ENCODE peak calls at places on chromosomes 5 and 9, in six cellular contexts. Y is colonic mucosa, L is progenitor cell of endocrine pancreas, C is GM12865, O is heart right ventricle, H is choroid plexus epithelial cell. U is an unnamed sample.

GRCh38 chr5:68547049-68547448 is 331.5 kb downstream of the PIK3R1 start:
- DNase-seq in Y (no peak), L (no peak), C (no peak), O (no peak), H (no peak), U (no peak)

GRCh38 chr9:131185924-131186323 is 60.5 kb downstream of the NUP214 start:
- DNase-seq in Y (no peak), L (no peak), C (no peak), O (no peak), H (no peak), U (no peak)

GRCh38 chr5:111635151-111635945 is 121.6 kb downstream of the NREP start:
- DNase-seq in Y (no peak), L (no peak), C (no peak), O (no peak), H (peak), U (no peak)

GRCh38 chr9:15824310-15824709 is 271.5 kb downstream of the CCDC171 start:
- DNase-seq in Y (no peak), L (no peak), C (no peak), O (no peak), H (peak), U (no peak)

GRCh38 chr5:16406630-16407029 is 59.0 kb downstream of the ZNF622 start:
- DNase-seq in Y (no peak), L (no peak), C (no peak), O (no peak), H (no peak), U (no peak)

GRCh38 chr9:124270504-124271335 is 13.0 kb downstream of the NEK6 start:
- DNase-seq in Y (peak), L (no peak), C (no peak), O (no peak), H (no peak), U (no peak)

GRCh38 chr9:79382468-79382867 is 189.3 kb upstream of the TLE4 start:
- DNase-seq in Y (no peak), L (no peak), C (no peak), O (no peak), H (no peak), U (no peak)

GRCh38 chr5:67166460-67166871 is 30.1 kb downstream of the CD180 start:
- DNase-seq in Y (peak), L (no peak), C (peak), O (peak), H (no peak), U (peak)

GRCh38 chr9:99807276-99807852 is 14.3 kb upstream of the NR4A3 start:
- DNase-seq in Y (peak), L (no peak), C (peak), O (peak), H (peak), U (peak)

GRCh38 chr5:181189962-181190710 is 14.9 kb downstream of the TRIM7 start:
- DNase-seq in Y (peak), L (peak), C (peak), O (no peak), H (no peak), U (peak)

GRCh38 chr9:129284607-129285291 is 106.7 kb upstream of the IER5L start:
- DNase-seq in Y (no peak), L (no peak), C (no peak), O (no peak), H (no peak), U (no peak)

GRCh38 chr9:35237303-35237702 is 75.5 kb downstream of the UNC13B start:
- DNase-seq in Y (peak), L (no peak), C (no peak), O (no peak), H (no peak), U (no peak)

GRCh38 chr5:112183103-112183634 is 235.9 kb downstream of the EPB41L4A start:
- DNase-seq in Y (no peak), L (no peak), C (no peak), O (no peak), H (peak), U (no peak)

GRCh38 chr9:77820293-77820954 is 172.3 kb upstream of the GNA14 start:
- DNase-seq in Y (no peak), L (no peak), C (no peak), O (no peak), H (peak), U (no peak)

GRCh38 chr9:20570756-20571155 is 51.5 kb downstream of the MLLT3 start:
- DNase-seq in Y (no peak), L (no peak), C (peak), O (no peak), H (peak), U (peak)

GRCh38 chr5:35815089-35815936 is 41.4 kb upstream of the IL7R start:
- DNase-seq in Y (peak), L (no peak), C (peak), O (no peak), H (peak), U (no peak)

GRCh38 chr9:135526730-135527571 is 5.7 kb downstream of the LCN1 start:
- DNase-seq in Y (no peak), L (no peak), C (no peak), O (no peak), H (no peak), U (no peak)

GRCh38 chr5:150846651-150847333 is 471 bp downstream of the IRGM start:
- DNase-seq in Y (peak), L (peak), C (peak), O (no peak), H (peak), U (peak)

GRCh38 chr5:173204185-173204979 is 30.6 kb downstream of the NKX2-5 start:
- DNase-seq in Y (peak), L (no peak), C (peak), O (no peak), H (peak), U (no peak)

GRCh38 chr9:20684865-20685696 is 1.0 kb downstream of the FOCAD start:
- DNase-seq in Y (no peak), L (no peak), C (peak), O (no peak), H (peak), U (no peak)

GRCh38 chr5:50958852-50959457 is 292.5 kb downstream of the PARP8 start:
- DNase-seq in Y (peak), L (no peak), C (peak), O (no peak), H (peak), U (no peak)

GRCh38 chr5:73280821-73281746 is 108.1 kb downstream of the TMEM174 start:
- DNase-seq in Y (no peak), L (no peak), C (no peak), O (no peak), H (peak), U (no peak)

GRCh38 chr5:6365142-6365976 is 13.0 kb downstream of the MED10 start:
- DNase-seq in Y (no peak), L (no peak), C (no peak), O (no peak), H (peak), U (no peak)

GRCh38 chr5:113488645-113489184 is 462 bp upstream of the MCC start:
- DNase-seq in Y (no peak), L (no peak), C (no peak), O (no peak), H (peak), U (no peak)

GRCh38 chr5:137101544-137101943 is 397.6 kb downstream of the SPOCK1 start:
- DNase-seq in Y (no peak), L (no peak), C (no peak), O (no peak), H (no peak), U (no peak)

GRCh38 chr5:52987711-52988329 is 1.3 kb upstream of the ITGA2 start:
- DNase-seq in Y (no peak), L (no peak), C (no peak), O (no peak), H (peak), U (no peak)

GRCh38 chr9:130264414-130265350 is 878 bp upstream of the HMCN2 start:
- DNase-seq in Y (no peak), L (no peak), C (no peak), O (no peak), H (no peak), U (no peak)

GRCh38 chr9:93907551-93908199 is 47.5 kb downstream of the BARX1 start:
- DNase-seq in Y (no peak), L (no peak), C (no peak), O (no peak), H (no peak), U (no peak)

GRCh38 chr5:10460252-10460906 is 18.7 kb downstream of the ROPN1L start:
- DNase-seq in Y (peak), L (no peak), C (no peak), O (peak), H (no peak), U (no peak)

GRCh38 chr5:143105216-143105905 is 298.1 kb downstream of the NR3C1 start:
- DNase-seq in Y (no peak), L (no peak), C (no peak), O (no peak), H (no peak), U (no peak)

GRCh38 chr5:157215826-157216167 is 35.2 kb downstream of the ITK start:
- DNase-seq in Y (no peak), L (no peak), C (peak), O (no peak), H (no peak), U (no peak)

GRCh38 chr5:10192309-10192708 is 57.4 kb downstream of the ATPSCKMT start:
- DNase-seq in Y (no peak), L (no peak), C (no peak), O (no peak), H (peak), U (no peak)

GRCh38 chr5:73274870-73275756 is 102.1 kb downstream of the TMEM174 start:
- DNase-seq in Y (no peak), L (no peak), C (no peak), O (peak), H (peak), U (no peak)

GRCh38 chr5:207599-207998 is 10.4 kb downstream of the CCDC127 start:
- DNase-seq in Y (no peak), L (no peak), C (no peak), O (no peak), H (no peak), U (no peak)

GRCh38 chr5:176793343-176793699 is 17.0 kb upstream of the UNC5A start:
- DNase-seq in Y (no peak), L (no peak), C (no peak), O (no peak), H (no peak), U (no peak)

GRCh38 chr9:121607434-121608248 is 43.8 kb upstream of the DAB2IP start:
- DNase-seq in Y (no peak), L (no peak), C (no peak), O (peak), H (no peak), U (no peak)

DNA sequence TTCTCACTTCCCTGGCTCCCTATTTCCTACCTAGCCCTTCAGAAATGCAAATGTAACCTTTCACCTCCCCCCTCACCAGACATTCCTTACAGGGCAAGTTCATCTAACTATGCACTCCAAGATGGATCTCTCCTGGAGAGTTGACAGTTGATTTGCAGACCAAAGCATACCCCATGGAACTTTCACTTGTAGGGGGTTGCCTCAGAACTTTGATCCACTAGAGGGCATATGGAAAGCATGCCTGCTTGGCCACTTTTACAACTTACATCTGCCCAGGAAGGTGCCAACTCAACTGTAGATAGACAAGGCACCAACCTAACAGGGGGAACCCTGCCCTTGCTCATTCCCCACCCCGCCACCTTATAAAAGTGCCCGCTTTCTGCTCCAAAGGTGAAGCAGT is 187.8 kb downstream of the NXNL2 start:
- DNase-seq in Y (no peak), L (no peak), C (no peak), O (no peak), H (peak), U (no peak)
- TF ChIP-seq CTCF in Y (no peak), L (no peak), C (no peak), O (peak), H (peak), U (no peak)

DNA sequence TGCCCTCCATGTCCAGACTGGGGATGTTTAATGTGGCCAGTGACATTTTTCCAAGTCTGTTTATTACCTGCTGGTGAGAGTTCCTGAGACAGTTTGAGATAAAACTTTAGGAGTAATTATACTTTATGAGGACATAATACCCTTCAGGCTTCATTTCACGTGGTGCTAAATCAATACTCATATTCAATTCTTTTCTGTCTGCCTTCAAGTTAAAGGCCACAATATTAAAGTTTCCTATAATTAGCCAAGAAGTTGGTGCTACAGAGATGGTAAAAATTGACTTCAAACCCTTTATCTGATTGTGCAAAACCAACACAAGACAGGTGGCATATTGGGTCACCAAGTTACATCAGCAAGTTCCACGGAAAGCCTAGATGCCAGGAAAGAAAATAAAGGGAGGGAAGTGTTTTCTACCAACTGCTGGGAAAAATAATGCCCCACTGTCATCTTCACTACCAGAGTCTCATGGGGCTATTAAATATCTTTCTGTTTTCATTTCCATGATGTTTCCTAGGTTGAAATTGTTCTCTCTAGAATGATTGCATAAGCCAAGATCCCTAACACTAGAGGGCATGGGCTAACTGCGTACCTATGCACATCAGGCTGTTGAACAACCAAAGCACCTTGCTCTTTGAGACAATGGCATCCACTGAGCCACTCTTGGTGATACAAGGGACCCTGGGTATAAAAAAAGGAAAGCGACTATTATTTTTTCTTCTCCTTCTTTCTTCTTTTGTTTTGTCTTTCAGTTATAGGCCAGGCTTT is 68.7 kb downstream of the INSYN2B start:
- DNase-seq in Y (no peak), L (no peak), C (no peak), O (no peak), H (no peak), U (no peak)
- TF ChIP-seq CTCF in Y (no peak), L (no peak), C (no peak), O (no peak), H (no peak), U (no peak)

GRCh38 chr9:98203153-98203552 is 10.7 kb upstream of the CORO2A start:
- DNase-seq in Y (no peak), L (no peak), C (no peak), O (no peak), H (no peak), U (no peak)
- TF ChIP-seq CTCF in Y (no peak), L (no peak), C (no peak), O (no peak), H (no peak), U (no peak)

GRCh38 chr9:33449715-33450114 is 2.3 kb upstream of the AQP3 start:
- DNase-seq in Y (no peak), L (no peak), C (no peak), O (no peak), H (no peak), U (no peak)

GRCh38 chr9:33446507-33447403 is 638 bp downstream of the AQP3 start:
- DNase-seq in Y (peak), L (no peak), C (peak), O (no peak), H (peak), U (peak)

GRCh38 chr9:33445941-33446506 is 1.4 kb downstream of the AQP3 start:
- DNase-seq in Y (no peak), L (no peak), C (no peak), O (no peak), H (no peak), U (no peak)

GRCh38 chr9:33448159-33448511 is 742 bp upstream of the AQP3 start:
- DNase-seq in Y (no peak), L (no peak), C (no peak), O (no peak), H (no peak), U (no peak)

GRCh38 chr9:33447404-33448158 is at the start of gene AQP3:
- DNase-seq in Y (peak), L (peak), C (peak), O (peak), H (peak), U (peak)
- TF ChIP-seq CTCF in Y (peak), L (peak), C (peak), O (peak), H (peak), U (no peak)

DNA sequence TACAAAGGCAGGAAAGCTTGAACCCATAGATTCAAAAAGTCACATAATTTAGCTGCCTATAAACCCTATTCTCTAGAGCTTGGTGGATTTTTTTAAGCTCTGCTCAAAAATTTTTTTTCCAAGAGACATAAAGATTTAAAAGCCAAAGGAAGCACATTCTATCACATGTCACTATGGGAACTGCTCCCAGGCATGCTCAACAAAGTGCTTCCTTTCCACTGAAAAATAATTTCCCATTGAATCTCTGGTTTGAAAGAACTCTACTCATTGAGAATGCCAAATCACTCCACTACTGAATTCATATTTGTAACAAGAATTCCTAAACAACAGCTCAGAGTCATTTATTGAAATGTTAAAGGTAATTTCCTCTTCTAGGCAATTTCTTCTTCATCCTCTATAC is 419.7 kb downstream of the CETN3 start:
- DNase-seq in Y (no peak), L (no peak), C (no peak), O (no peak), H (no peak), U (no peak)
- TF ChIP-seq CTCF in Y (no peak), L (no peak), C (no peak), O (no peak), H (no peak), U (no peak)

DNA sequence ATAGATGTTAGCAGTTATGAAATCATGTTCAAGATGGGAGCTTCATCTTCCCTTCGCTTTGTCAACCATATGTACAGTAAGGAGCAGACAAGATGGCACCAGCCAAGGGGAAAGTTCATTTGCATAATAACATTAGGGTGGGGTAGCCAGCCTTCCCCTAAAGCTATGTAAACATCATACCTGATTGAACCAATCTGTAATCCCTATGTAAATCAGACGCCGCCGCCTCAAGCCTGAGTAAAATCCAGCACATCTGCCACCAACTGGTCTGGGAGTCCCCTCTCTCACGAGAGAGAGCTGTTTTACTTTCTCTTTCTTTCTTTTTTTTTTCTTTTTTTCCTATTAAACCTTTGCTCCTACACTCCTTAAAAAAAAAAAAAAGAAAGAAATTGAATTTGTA is 30.8 kb upstream of the REEP2 start:
- DNase-seq in Y (peak), L (no peak), C (peak), O (no peak), H (no peak), U (peak)
- TF ChIP-seq CTCF in Y (no peak), L (no peak), C (no peak), O (no peak), H (no peak), U (no peak)

DNA sequence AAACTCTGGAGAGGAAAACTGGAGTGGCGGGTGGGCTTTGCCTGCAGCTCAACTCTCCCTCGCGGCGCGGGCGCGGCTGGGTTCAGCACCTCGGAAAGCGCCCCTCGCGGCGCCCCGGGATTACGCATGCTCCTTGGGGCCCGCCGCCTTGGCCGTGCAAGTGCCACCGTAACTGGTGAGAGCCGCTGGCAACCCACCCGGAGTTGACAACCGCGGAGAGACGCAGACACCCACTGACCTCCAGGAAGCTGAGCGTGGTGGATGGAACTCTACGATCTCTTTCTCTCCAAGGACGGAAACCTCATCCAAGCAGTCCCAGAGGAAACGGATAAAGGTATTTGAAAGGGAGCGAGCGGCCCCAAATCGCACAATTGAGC is 194 bp upstream of the RXFP3 start:
- DNase-seq in Y (peak), L (peak), C (peak), O (peak), H (peak), U (peak)
- TF ChIP-seq CTCF in Y (no peak), L (peak), C (peak), O (no peak), H (no peak), U (no peak)

GRCh38 chr9:12717907-12718306 is 24.7 kb downstream of the TYRP1 start:
- DNase-seq in Y (no peak), L (no peak), C (no peak), O (no peak), H (no peak), U (no peak)

GRCh38 chr9:12718482-12719026 is 25.4 kb downstream of the TYRP1 start:
- DNase-seq in Y (no peak), L (no peak), C (no peak), O (no peak), H (peak), U (no peak)

GRCh38 chr9:12716823-12717222 is 23.6 kb downstream of the TYRP1 start:
- DNase-seq in Y (no peak), L (no peak), C (no peak), O (no peak), H (no peak), U (no peak)

GRCh38 chr9:12720551-12720950 is 27.4 kb downstream of the TYRP1 start:
- DNase-seq in Y (no peak), L (no peak), C (no peak), O (no peak), H (no peak), U (no peak)

GRCh38 chr9:12719431-12719830 is 26.2 kb downstream of the TYRP1 start:
- DNase-seq in Y (no peak), L (no peak), C (no peak), O (no peak), H (peak), U (no peak)
- TF ChIP-seq CTCF in Y (peak), L (peak), C (no peak), O (peak), H (peak), U (no peak)

GRCh38 chr5:57338068-57338848 is 144.4 kb downstream of the ACTBL2 start:
- DNase-seq in Y (peak), L (no peak), C (peak), O (no peak), H (peak), U (peak)
- TF ChIP-seq CTCF in Y (no peak), L (peak), C (peak), O (peak), H (peak), U (peak)